ENCODE peak calls at places on chromosome 12, in four cellular contexts. Q is body of pancreas, H is esophagus squamous epithelium, N is Panc1. M is an unnamed sample.

GRCh38 chr12:123055281-123055766 is 74.8 kb downstream of the ARL6IP4 start:
- DNase-seq in Q (no peak), H (no peak), N (no peak), M (no peak)

GRCh38 chr12:10701226-10701681 is 21.9 kb downstream of the YBX3 start:
- DNase-seq in Q (no peak), H (no peak), N (no peak), M (no peak)

GRCh38 chr12:51951199-51951842 is at the start of gene ACVR1B:
- DNase-seq in Q (peak; percentile 92), H (peak; percentile 46), N (peak; percentile 41), M (peak; percentile 96)

GRCh38 chr12:65685514-65685913 is 138.8 kb upstream of the HMGA2 start:
- DNase-seq in Q (no peak), H (no peak), N (no peak), M (no peak)

GRCh38 chr12:1518763-1519516 is 75.4 kb downstream of the FBXL14 start:
- DNase-seq in Q (no peak), H (no peak), N (peak; percentile 33), M (peak; percentile 70)

GRCh38 chr12:6323340-6323994 is 13.0 kb downstream of the PLEKHG6 start:
- DNase-seq in Q (peak; percentile 57), H (no peak), N (peak; percentile 67), M (peak; percentile 94)

GRCh38 chr12:115998119-115998633 is 279.3 kb downstream of the MED13L start:
- DNase-seq in Q (no peak), H (no peak), N (peak; percentile 8), M (peak; percentile 87)

GRCh38 chr12:104524026-104524425 is 67.3 kb downstream of the CHST11 start:
- DNase-seq in Q (no peak), H (no peak), N (no peak), M (no peak)

GRCh38 chr12:76020731-76021672 is 10.6 kb downstream of the PHLDA1 start:
- DNase-seq in Q (no peak), H (no peak), N (no peak), M (no peak)

GRCh38 chr12:3592856-3593625 is 102.0 kb downstream of the PRMT8 start:
- DNase-seq in Q (no peak), H (no peak), N (no peak), M (no peak)

GRCh38 chr12:118297284-118297683 is 75.4 kb downstream of the TAOK3 start:
- DNase-seq in Q (no peak), H (no peak), N (no peak), M (no peak)

GRCh38 chr12:6372403-6373003 is 2.9 kb downstream of the SCNN1A start:
- DNase-seq in Q (peak; percentile 49), H (no peak), N (peak; percentile 71), M (peak; percentile 82)

GRCh38 chr12:630656-631632 is 32.3 kb downstream of the NINJ2 start:
- DNase-seq in Q (peak; percentile 32), H (peak; percentile 41), N (no peak), M (peak; percentile 83)

GRCh38 chr12:66695130-66695529 is 16.3 kb upstream of the GRIP1 start:
- DNase-seq in Q (peak; percentile 62), H (no peak), N (no peak), M (no peak)

GRCh38 chr12:62190081-62190480 is 70.1 kb upstream of the USP15 start:
- DNase-seq in Q (no peak), H (no peak), N (no peak), M (peak; percentile 52)

GRCh38 chr12:65561798-65562382 is 262.4 kb upstream of the HMGA2 start:
- DNase-seq in Q (no peak), H (no peak), N (no peak), M (no peak)

GRCh38 chr12:52988933-52989332 is 17.3 kb upstream of the EIF4B start:
- DNase-seq in Q (no peak), H (no peak), N (no peak), M (no peak)

GRCh38 chr12:106248849-106249371 is 1.1 kb upstream of the CKAP4 start:
- DNase-seq in Q (no peak), H (no peak), N (no peak), M (peak; percentile 48)

GRCh38 chr12:4939418-4940023 is 29.8 kb downstream of the KCNA1 start:
- DNase-seq in Q (no peak), H (no peak), N (no peak), M (no peak)

GRCh38 chr12:80553316-80553715 is 109.3 kb downstream of the PTPRQ start:
- DNase-seq in Q (no peak), H (no peak), N (no peak), M (no peak)

GRCh38 chr12:84874125-84874824 is 38.3 kb downstream of the SLC6A15 start:
- DNase-seq in Q (no peak), H (no peak), N (peak; percentile 10), M (no peak)

GRCh38 chr12:13436696-13437391 is 240.3 kb downstream of the EMP1 start:
- DNase-seq in Q (peak; percentile 49), H (no peak), N (no peak), M (peak; percentile 72)

GRCh38 chr12:644818-645552 is 18.3 kb downstream of the NINJ2 start:
- DNase-seq in Q (no peak), H (no peak), N (no peak), M (peak; percentile 29)

GRCh38 chr12:34398366-34398705 is 376.0 kb downstream of the ALG10 start:
- DNase-seq in Q (peak; percentile 4), H (no peak), N (no peak), M (no peak)

GRCh38 chr12:93111791-93112208 is 182.7 kb upstream of the EEA1 start:
- DNase-seq in Q (no peak), H (no peak), N (no peak), M (no peak)

GRCh38 chr12:47034661-47035060 is 44.8 kb upstream of the PCED1B start:
- DNase-seq in Q (no peak), H (no peak), N (no peak), M (no peak)

GRCh38 chr12:124401563-124402180 is 106.8 kb downstream of the RFLNA start:
- DNase-seq in Q (no peak), H (no peak), N (no peak), M (no peak)

GRCh38 chr12:52213541-52214420 is 19.3 kb upstream of the KRT7 start:
- DNase-seq in Q (peak; percentile 90), H (no peak), N (peak; percentile 87), M (peak; percentile 99)

GRCh38 chr12:58148405-58148804 is 207.0 kb downstream of the ATP23 start:
- DNase-seq in Q (no peak), H (no peak), N (no peak), M (no peak)

GRCh38 chr12:6647083-6647604 is at the start of gene ACRBP:
- DNase-seq in Q (peak; percentile 78), H (no peak), N (no peak), M (peak; percentile 94)

GRCh38 chr12:102059343-102059742 is 2.4 kb downstream of the WASHC3 start:
- DNase-seq in Q (no peak), H (no peak), N (no peak), M (no peak)

GRCh38 chr12:49664591-49665146 is 41.3 kb downstream of the PRPF40B start:
- DNase-seq in Q (no peak), H (no peak), N (no peak), M (no peak)

GRCh38 chr12:49665384-49665783 is 41.8 kb downstream of the FMNL3 start:
- DNase-seq in Q (no peak), H (no peak), N (no peak), M (no peak)

GRCh38 chr12:49661191-49661590 is 37.8 kb downstream of the PRPF40B start:
- DNase-seq in Q (no peak), H (no peak), N (no peak), M (no peak)

GRCh38 chr12:49664167-49664566 is 40.8 kb downstream of the PRPF40B start:
- DNase-seq in Q (no peak), H (no peak), N (no peak), M (no peak)

GRCh38 chr12:49662998-49663843 is 39.9 kb downstream of the PRPF40B start:
- DNase-seq in Q (peak; percentile 49), H (no peak), N (peak; percentile 13), M (peak; percentile 82)
- H3K36me3 ChIP-seq in Q (no peaks in the 10 kb centered on the region), H (peaks cover 25% of the 10 kb centered on the region), N (no peaks in the 10 kb centered on the region), M (peaks cover 41% of the 10 kb centered on the region)

GRCh38 chr12:98294426-98294825 is 221.0 kb upstream of the TMPO start:
- DNase-seq in Q (no peak), H (no peak), N (no peak), M (no peak)

GRCh38 chr12:98296462-98297079 is 218.8 kb upstream of the TMPO start:
- DNase-seq in Q (no peak), H (no peak), N (no peak), M (peak; percentile 86)

GRCh38 chr12:98295681-98296080 is 219.7 kb upstream of the TMPO start:
- DNase-seq in Q (no peak), H (no peak), N (no peak), M (no peak)

GRCh38 chr12:98297557-98297956 is 217.8 kb upstream of the TMPO start:
- DNase-seq in Q (no peak), H (no peak), N (no peak), M (no peak)

DNA sequence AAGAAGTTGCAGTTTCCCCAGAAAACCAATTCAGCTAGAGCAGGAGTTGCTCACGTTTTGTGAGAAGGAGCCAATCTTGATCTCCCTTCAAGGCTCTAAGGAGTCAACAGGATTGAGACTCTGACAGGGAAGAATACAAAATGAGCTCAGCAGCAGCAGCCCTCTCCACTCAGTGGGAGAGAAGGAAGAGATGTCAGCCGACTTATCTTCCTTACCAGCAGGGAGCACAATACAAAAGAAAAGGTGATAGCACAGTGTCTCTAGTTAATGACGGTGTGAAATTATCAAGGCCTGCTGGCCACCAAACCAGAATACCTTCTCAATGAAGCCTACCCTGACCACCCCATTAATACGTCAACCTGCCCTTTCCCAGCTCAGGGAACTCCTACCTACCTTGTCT is 223.6 kb upstream of the TMPO start:
- DNase-seq in Q (no peak), H (no peak), N (no peak), M (peak; percentile 91)
- H3K36me3 ChIP-seq in Q (no peaks in the 10 kb centered on the region), H (no peaks in the 10 kb centered on the region), N (no peaks in the 10 kb centered on the region), M (no peaks in the 10 kb centered on the region)

DNA sequence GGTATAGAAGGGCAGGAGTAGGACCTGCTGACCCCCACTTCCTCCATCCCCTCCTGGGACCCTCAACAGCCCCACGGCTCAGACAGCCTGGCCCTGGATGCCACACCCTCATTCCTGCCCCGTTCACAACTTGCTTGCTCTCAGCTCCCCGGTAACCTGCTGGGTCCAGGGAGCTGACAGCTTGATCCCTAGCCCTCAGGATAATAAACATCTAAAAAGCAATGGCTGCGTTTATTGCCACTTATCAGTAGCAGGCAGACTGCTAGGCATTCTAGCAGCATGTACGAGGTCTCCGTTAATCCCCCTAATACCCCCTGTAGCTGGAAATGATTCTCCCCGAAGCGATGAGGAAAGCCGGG is 24.3 kb upstream of the RPLP0 start:
- DNase-seq in Q (no peak), H (no peak), N (no peak), M (peak; percentile 67)
- H3K36me3 ChIP-seq in Q (no peaks in the 10 kb centered on the region), H (peaks cover 56% of the 10 kb centered on the region), N (peaks cover 26% of the 10 kb centered on the region), M (peaks cover 51% of the 10 kb centered on the region)

DNA sequence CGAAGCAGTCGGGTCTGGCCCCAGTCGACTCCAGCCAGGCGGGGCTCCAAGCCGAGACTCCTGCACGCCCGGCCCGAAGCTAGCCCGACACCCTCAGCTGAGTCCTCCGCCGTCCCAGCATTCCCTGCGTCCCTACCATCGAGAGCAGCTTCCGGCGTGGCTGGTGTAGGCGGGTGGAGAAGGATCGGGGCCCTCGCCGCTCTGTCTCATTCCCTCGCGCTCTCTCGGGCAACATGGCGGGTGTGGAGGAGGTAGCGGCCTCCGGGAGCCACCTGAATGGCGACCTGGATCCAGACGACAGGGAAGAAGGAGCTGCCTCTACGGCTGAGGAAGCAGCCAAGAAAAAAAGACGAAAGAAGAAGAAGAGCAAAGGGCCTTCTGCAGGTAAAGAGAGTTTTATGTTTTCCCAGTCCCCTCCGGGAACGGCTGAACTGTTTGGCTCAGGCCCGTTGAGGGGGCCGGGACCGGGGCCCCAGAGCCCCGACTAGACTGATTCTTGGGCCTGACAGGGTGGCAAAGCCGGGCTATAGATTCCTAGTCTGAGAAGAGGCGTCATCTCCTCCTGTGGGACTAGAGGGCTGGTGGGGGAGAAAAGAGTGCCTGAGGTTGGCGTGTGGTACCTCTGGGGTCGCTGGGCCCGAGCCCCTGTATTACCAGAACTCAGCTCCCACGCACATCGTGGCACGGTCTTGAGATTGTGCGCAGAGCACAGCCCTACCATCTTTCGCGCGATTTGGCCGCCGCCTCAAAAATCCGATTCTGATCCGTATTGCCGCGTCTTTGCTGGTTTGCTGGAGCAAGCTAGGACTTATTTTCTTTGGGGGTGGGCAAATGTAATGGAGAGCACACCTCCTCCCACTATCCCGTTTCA is at the start of gene METAP2:
- DNase-seq in Q (peak; percentile 97), H (peak; percentile 75), N (peak; percentile 80), M (peak; percentile 100)
- H3K36me3 ChIP-seq in Q (no peaks in the 10 kb centered on the region), H (peaks cover 34% of the 10 kb centered on the region), N (peaks cover 21% of the 10 kb centered on the region), M (peaks cover 37% of the 10 kb centered on the region)